ENCODE peak calls at places on chromosomes 11 and 22, in nine cellular contexts. D is brain microvascular endothelial cell, W is spleen, A is endodermal cell, T is right lobe of liver, X is upper lobe of right lung, Z is lung, Q is SJSA1, Y is osteoblast. K is an unnamed sample. For H3K36me3, the result is how much of the 10 kb centered on the place peaks cover.

GRCh38 chr11:76763573-76764348 is 19.4 kb upstream of the TSKU start:
- DNase-seq in Y (peak), T (no peak), A (no peak), D (peak), W (peak), X (no peak), Q (peak), Z (no peak), K (no peak)

GRCh38 chr11:105004021-105004420 is 18.9 kb downstream of the CASP5 start:
- DNase-seq in X (no peak), D (peak), T (no peak), W (no peak), Q (no peak), Y (no peak), Z (no peak), A (no peak), K (no peak)

GRCh38 chr11:1040428-1041148 is 4.1 kb upstream of the MUC6 start:
- DNase-seq in T (no peak), D (no peak), A (no peak), Z (no peak), Y (peak), W (peak), Q (no peak), X (no peak), K (no peak)

GRCh38 chr22:24434472-24435322 is 7.3 kb downstream of the ADORA2A start:
- DNase-seq in T (peak), Q (peak), X (peak), Y (peak), D (peak), Z (no peak), W (peak), A (peak), K (peak)

GRCh38 chr22:46537946-46538815 is 761 bp upstream of the CELSR1 start:
- DNase-seq in Y (peak), D (peak), Q (no peak), W (no peak), X (peak), A (peak), Z (no peak), T (no peak), K (no peak)

GRCh38 chr11:29527391-29527936 is 489.4 kb downstream of the KCNA4 start:
- DNase-seq in Y (peak), W (no peak), Q (no peak), Z (no peak), X (no peak), T (no peak), A (no peak), D (peak), K (no peak)

GRCh38 chr11:20599424-20600346 is at the start of gene SLC6A5:
- DNase-seq in T (peak), Q (no peak), D (peak), X (peak), W (no peak), Z (no peak), A (peak), Y (peak), K (no peak)

GRCh38 chr22:35498026-35498425 is 42.6 kb upstream of the RASD2 start:
- DNase-seq in X (no peak), T (no peak), A (no peak), Q (no peak), W (no peak), Y (peak), Z (no peak), D (no peak), K (no peak)

GRCh38 chr11:112016765-112017356 is 8.3 kb upstream of the DLAT start:
- DNase-seq in Q (no peak), X (no peak), A (no peak), Y (peak), W (no peak), D (no peak), Z (no peak), T (no peak), K (no peak)

GRCh38 chr11:77147668-77148321 is 19.7 kb downstream of the MYO7A start:
- DNase-seq in Q (no peak), W (no peak), D (no peak), T (no peak), A (peak), X (no peak), Z (no peak), Y (no peak), K (no peak)

GRCh38 chr11:19952101-19952605 is 208.1 kb downstream of the DBX1 start:
- DNase-seq in D (no peak), A (no peak), Z (no peak), W (no peak), T (no peak), Q (peak), X (no peak), Y (no peak), K (no peak)

GRCh38 chr11:65854161-65854592 is 3.8 kb downstream of the CFL1 start:
- DNase-seq in Y (peak), W (no peak), Q (no peak), A (no peak), D (no peak), T (no peak), X (peak), Z (no peak), K (no peak)

GRCh38 chr22:44325718-44326548 is 13.2 kb upstream of the SHISAL1 start:
- DNase-seq in T (no peak), X (no peak), W (no peak), Q (peak), A (no peak), D (no peak), Z (no peak), Y (peak), K (no peak)

GRCh38 chr11:86438685-86439084 is 64.0 kb downstream of the CCDC81 start:
- DNase-seq in X (no peak), W (no peak), Q (no peak), D (no peak), Z (no peak), T (no peak), A (no peak), Y (no peak), K (no peak)

GRCh38 chr11:128790200-128790599 is 76.9 kb downstream of the KCNJ1 start:
- DNase-seq in D (peak), A (no peak), Y (peak), T (no peak), X (no peak), Z (no peak), W (no peak), Q (no peak), K (no peak)

GRCh38 chr11:130480721-130481140 is 32.3 kb downstream of the ADAMTS15 start:
- DNase-seq in D (no peak), A (no peak), X (no peak), Q (no peak), Z (no peak), W (no peak), Y (peak), T (no peak), K (no peak)

GRCh38 chr11:88535916-88536547 is 198.5 kb upstream of the CTSC start:
- DNase-seq in X (no peak), D (no peak), T (no peak), W (no peak), Q (peak), A (no peak), Y (peak), Z (no peak), K (no peak)

GRCh38 chr11:35145249-35145648 is 6.3 kb downstream of the CD44 start:
- DNase-seq in A (no peak), T (no peak), Y (no peak), Z (no peak), Q (peak), X (no peak), D (peak), W (no peak), K (no peak)

GRCh38 chr11:249062-249461 is 12.3 kb downstream of the PSMD13 start:
- DNase-seq in A (no peak), Z (no peak), W (no peak), X (no peak), T (no peak), D (no peak), Q (no peak), Y (no peak), K (no peak)

GRCh38 chr11:11043676-11044075 is 185.8 kb upstream of the ZBED5 start:
- DNase-seq in W (no peak), X (no peak), Q (no peak), A (no peak), D (no peak), T (no peak), Y (no peak), Z (no peak), K (no peak)

GRCh38 chr11:1557904-1558831 is 13.9 kb downstream of the DUSP8 start:
- DNase-seq in Z (no peak), T (peak), W (peak), Q (peak), D (peak), Y (peak), A (peak), X (peak), K (no peak)

GRCh38 chr11:88435405-88435804 is 97.9 kb upstream of the CTSC start:
- DNase-seq in X (no peak), A (no peak), Q (no peak), Z (no peak), D (no peak), Y (no peak), T (no peak), W (no peak), K (no peak)

DNA sequence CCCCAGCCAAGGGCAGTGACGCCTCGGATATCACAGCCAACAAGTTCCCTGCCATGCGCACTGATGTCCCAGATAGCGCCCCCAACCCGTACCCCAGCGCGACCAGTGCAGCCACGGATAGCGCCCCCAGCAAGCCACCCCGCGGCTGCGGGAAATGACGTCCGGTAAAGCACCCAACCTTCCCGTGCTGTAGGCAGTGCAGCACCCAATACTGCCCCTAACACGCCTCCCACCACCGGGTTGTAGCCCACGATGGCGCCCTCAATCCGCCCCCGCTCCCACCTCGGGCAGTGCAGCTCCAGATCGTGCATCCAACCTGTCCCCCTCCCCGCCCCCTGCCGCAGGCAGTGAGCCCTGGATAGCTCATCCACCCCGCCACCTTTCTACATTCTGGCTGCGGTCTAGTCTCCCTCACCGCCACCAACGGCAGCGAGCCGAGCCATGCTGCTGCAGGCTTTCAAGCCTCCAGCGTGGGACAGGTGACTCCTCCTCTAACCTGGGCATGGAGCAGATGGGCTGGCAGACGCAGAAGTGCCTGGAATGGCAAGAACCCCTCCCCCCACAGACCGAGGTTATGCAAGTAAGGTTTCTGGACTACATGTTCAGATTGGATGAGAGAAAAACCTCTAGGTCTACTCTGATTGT is 540 bp downstream of the RFPL2 start:
- DNase-seq in T (no peak), Y (peak), D (no peak), Z (no peak), W (no peak), A (peak), X (no peak), Q (no peak), K (no peak)
- H3K4me3 ChIP-seq in T (no peak), Y (peak), D (no peak), Z (no peak), W (peak), A (peak), X (peak), Q (no peak), K (peak)

GRCh38 chr11:57426754-57427691 is at the start of gene SLC43A3:
- DNase-seq in T (peak), W (peak), X (peak), Z (peak), A (peak), D (peak), Q (peak), Y (peak), K (peak)

GRCh38 chr11:57424802-57425564 is 1.9 kb downstream of the SLC43A3 start:
- DNase-seq in X (peak), Y (peak), T (peak), Q (peak), W (peak), A (peak), Z (peak), D (peak), K (peak)

GRCh38 chr11:57427692-57428082 is 766 bp upstream of the SLC43A3 start:
- DNase-seq in W (no peak), Y (no peak), Q (no peak), X (no peak), A (no peak), T (peak), Z (no peak), D (no peak), K (no peak)

GRCh38 chr11:57425565-57426438 is 1.1 kb downstream of the SLC43A3 start:
- DNase-seq in A (no peak), D (no peak), X (peak), W (peak), T (peak), Y (no peak), Z (peak), Q (no peak), K (no peak)

DNA sequence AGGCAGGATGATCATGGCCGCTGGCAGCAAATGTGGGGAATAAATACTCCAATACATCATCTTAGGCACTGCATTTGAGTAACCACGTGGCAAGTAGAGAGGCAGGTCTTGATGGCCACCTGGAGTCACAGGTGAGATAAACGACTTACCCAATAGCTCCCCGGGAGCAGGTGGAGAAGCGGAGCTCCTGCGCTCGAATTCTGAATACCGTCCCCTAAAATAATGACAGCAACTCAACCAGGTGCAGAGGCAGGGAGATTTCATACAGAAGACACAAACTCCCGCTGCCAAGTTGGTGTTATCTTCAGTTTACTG is 525 bp downstream of the SLC43A3 start:
- DNase-seq in Q (no peak), X (no peak), T (no peak), Y (no peak), D (no peak), Z (no peak), A (peak), W (no peak), K (no peak)
- H3K27ac ChIP-seq in Q (peak), X (peak), T (peak), Y (peak), D (peak), Z (peak), A (no peak), W (peak), K (peak)

GRCh38 chr11:118757881-118758399 is 33.0 kb downstream of the DDX6 start:
- DNase-seq in W (no peak), T (no peak), A (no peak), X (no peak), D (no peak), Z (no peak), Q (no peak), Y (no peak), K (no peak)
- H3K36me3 ChIP-seq in W (half or more), T (half or more), A (half or more), X (half or more), D (half or more), Z (half or more), Q (half or more), Y (half or more), K (half or more)

DNA sequence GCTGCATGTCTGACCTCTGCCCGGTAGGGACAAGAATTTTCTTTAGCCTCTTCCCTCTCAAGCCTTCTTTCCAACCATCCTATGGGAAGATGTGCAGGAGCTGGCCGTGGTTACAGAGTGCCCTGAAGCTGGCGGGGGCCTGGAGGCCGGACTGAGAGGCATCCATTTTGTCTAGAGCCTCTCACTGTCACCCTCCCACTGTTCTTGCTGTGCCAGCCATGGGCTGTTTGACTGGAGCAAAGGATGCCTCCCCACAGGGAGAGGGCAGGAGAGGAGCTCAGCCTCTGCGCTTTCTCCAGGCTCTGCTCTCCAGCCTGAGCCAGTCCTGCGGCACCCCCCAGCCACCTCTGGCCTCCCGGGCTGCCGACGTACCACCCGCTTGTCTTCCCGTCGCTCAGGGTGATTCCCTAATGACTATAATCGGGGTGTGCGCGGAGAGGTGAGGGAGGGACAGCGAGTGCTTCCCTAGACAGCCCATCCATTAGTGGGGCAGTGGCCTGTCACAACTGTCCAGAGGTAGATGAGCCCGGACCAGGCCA is 123.8 kb downstream of the NECTIN1 start:
- DNase-seq in D (no peak), X (no peak), Y (no peak), A (no peak), Q (no peak), Z (no peak), W (no peak), T (no peak), K (no peak)
- H3K4me3 ChIP-seq in D (no peak), X (no peak), Y (no peak), A (no peak), Q (no peak), Z (no peak), W (no peak), T (no peak), K (no peak)

DNA sequence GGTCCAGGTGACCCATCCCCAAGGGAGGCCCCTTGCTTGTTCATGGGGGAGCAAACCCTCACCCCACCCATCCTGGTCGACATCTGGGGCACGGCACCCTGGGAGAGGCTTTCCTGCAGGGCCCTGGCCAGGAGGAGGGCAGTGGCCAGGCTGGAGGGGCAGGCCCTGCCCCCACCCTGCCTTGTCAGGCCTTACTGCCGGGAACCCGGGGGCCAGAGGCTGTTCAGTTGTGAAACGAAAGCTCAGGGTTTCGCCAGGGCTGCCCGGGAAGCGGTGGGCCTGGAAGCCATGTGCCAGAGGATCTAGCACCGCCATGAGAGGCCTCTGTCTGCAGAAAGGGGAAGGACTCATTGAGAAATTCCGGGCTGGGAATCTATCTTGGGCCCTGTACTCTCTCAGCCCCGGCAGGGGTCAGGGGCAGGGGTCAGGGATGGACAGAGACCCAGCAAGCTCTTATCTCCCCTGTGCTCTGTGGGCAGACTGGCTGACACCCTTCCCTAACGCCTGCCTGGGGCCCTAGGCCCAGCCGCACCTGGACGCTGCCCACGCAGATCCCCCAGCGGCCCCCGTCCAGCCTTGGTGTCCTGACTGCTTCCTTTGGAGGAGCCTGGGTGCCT is 6.3 kb downstream of the PIM3 start:
- DNase-seq in Z (peak), X (peak), A (peak), T (peak), Y (peak), Q (no peak), W (peak), D (no peak), K (no peak)
- H3K27ac ChIP-seq in Z (peak), X (peak), A (no peak), T (peak), Y (peak), Q (no peak), W (peak), D (no peak), K (peak)